ENCODE peak calls at places on chromosomes 2 and 18, in four cellular contexts. D is fibroblast of lung, T is A549, K is cardiac muscle cell. Z is an unnamed sample.

GRCh38 chr18:2609604-2610003 is 38.2 kb downstream of the NDC80 start:
- DNase-seq in D (no peak), T (no peak), K (no peak), Z (no peak)

GRCh38 chr18:57051586-57052044 is 95.3 kb upstream of the BOD1L2 start:
- DNase-seq in D (no peak), T (no peak), K (no peak), Z (no peak)

GRCh38 chr2:120399889-120400240 is 53.9 kb downstream of the INHBB start:
- DNase-seq in D (no peak), T (no peak), K (no peak), Z (peak; percentile 11)

GRCh38 chr2:191243154-191243553 is 2.0 kb upstream of the MYO1B start:
- DNase-seq in D (no peak), T (no peak), K (no peak), Z (no peak)

GRCh38 chr2:127771756-127772155 is 39.2 kb downstream of the WDR33 start:
- DNase-seq in D (peak; percentile 90), T (peak; percentile 38), K (peak; percentile 49), Z (no peak)

GRCh38 chr2:37232131-37232933 is 874 bp downstream of the NDUFAF7 start:
- DNase-seq in D (peak; percentile 76), T (peak; percentile 21), K (peak; percentile 15), Z (no peak)

GRCh38 chr2:30024281-30024680 is 102.9 kb upstream of the ALK start:
- DNase-seq in D (no peak), T (no peak), K (no peak), Z (no peak)

GRCh38 chr18:54388203-54389142 is 30.8 kb downstream of the C18orf54 start:
- DNase-seq in D (peak; percentile 88), T (peak; percentile 62), K (peak; percentile 91), Z (no peak)

GRCh38 chr18:13239557-13239956 is 21.0 kb downstream of the LDLRAD4 start:
- DNase-seq in D (no peak), T (no peak), K (no peak), Z (no peak)

GRCh38 chr2:107553534-107553933 is 273.2 kb upstream of the RGPD4 start:
- DNase-seq in D (peak; percentile 35), T (peak; percentile 21), K (peak; percentile 27), Z (no peak)

GRCh38 chr18:12359515-12359927 is 17.5 kb downstream of the AFG3L2 start:
- DNase-seq in D (peak; percentile 63), T (no peak), K (peak; percentile 44), Z (no peak)

GRCh38 chr2:160269803-160270570 is 69.9 kb upstream of the ITGB6 start:
- DNase-seq in D (peak; percentile 95), T (peak; percentile 92), K (peak; percentile 98), Z (peak; percentile 96)
- H3K4me3 ChIP-seq in D (peak overlapping the region; percentile 31), T (peak overlapping the region; percentile 39), K (peak overlapping the region; percentile 26), Z (peak overlapping the region; percentile 58)

GRCh38 chr18:32371384-32371783 is 99.3 kb downstream of the GAREM1 start:
- DNase-seq in D (no peak), T (no peak), K (no peak), Z (no peak)
- H3K27ac ChIP-seq in D (no peak overlapping the region), T (peak overlapping the region; percentile 57), K (no peak overlapping the region), Z (no peak overlapping the region)

GRCh38 chr18:62952807-62953206 is 237.5 kb downstream of the PHLPP1 start:
- DNase-seq in D (no peak), T (no peak), K (no peak), Z (no peak)

GRCh38 chr18:62950246-62950645 is 234.9 kb downstream of the PHLPP1 start:
- DNase-seq in D (no peak), T (no peak), K (no peak), Z (no peak)

GRCh38 chr18:62953663-62954062 is 238.3 kb downstream of the PHLPP1 start:
- DNase-seq in D (no peak), T (no peak), K (peak; percentile 8), Z (no peak)

GRCh38 chr18:62957885-62958472 is 242.6 kb downstream of the PHLPP1 start:
- DNase-seq in D (peak; percentile 26), T (peak; percentile 65), K (peak; percentile 61), Z (no peak)

DNA sequence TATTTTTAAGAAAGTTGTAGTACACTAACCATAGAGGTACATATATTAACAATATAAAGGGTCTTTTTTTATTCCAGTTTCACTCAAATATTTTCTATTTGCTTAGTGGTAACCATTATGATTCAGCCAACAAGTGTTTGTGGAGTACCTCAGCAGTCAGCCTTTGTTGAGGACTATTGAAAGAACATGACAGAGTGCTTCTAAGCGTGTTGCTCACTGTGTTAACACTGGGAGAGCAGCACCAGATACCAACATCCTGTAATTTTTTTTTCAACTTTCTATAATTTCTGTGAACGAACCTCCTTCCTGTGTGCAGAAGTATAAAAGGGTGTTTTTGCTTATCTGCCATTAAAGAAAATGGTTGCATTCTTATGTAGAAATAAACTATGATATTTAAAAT is 239.0 kb downstream of the PHLPP1 start:
- DNase-seq in D (peak; percentile 78), T (no peak), K (peak; percentile 24), Z (no peak)
- H3K4me3 ChIP-seq in D (no peak overlapping the region), T (no peak overlapping the region), K (no peak overlapping the region), Z (no peak overlapping the region)

DNA sequence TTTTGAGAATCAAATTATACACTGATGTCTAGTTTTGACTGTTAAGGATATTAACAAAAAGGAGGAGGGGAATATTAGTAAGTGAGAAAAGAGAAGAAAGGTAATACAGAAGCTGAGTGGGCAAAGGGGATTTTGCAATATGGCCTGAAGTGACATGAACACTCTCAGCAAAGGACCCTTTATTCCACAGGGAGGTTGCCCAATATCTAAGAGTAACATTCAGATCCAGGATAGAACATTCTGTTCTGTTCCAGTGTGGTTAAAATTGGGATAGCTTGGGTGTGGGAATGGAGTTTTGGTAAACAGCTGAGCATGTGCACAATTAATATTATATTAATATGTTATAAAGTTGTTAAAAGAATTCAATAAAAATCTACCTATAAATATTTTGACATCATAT is 120.1 kb downstream of the ZNF385B start:
- DNase-seq in D (no peak), T (no peak), K (peak; percentile 25), Z (no peak)
- H3K27ac ChIP-seq in D (no peak overlapping the region), T (no peak overlapping the region), K (no peak overlapping the region), Z (no peak overlapping the region)

DNA sequence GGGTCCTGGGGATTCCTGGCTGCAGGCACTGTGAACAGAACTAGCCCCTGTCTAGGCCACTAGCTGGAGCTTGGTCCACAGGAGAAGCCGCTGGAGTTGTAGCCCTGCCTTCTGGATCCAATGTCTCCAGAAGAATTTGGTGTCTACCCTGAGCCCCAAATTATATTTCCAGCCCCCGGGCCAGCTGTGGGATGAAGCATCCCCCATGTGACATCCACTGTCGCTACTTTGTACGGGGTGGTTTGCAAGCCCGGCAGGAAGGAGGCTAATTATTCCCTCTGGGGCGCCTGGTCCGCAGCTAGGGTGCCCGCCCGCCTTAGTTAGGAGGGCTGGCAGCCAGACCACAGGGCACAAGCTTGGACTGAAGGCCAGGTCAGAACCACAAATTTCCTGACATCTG is 106.5 kb downstream of the SMAD7 start:
- DNase-seq in D (no peak), T (no peak), K (no peak), Z (no peak)
- H3K4me3 ChIP-seq in D (no peak overlapping the region), T (no peak overlapping the region), K (no peak overlapping the region), Z (no peak overlapping the region)

GRCh38 chr2:101057051-101057933 is 55.2 kb downstream of the RPL31 start:
- DNase-seq in D (no peak), T (no peak), K (no peak), Z (no peak)
- H3K27ac ChIP-seq in D (no peak overlapping the region), T (peak overlapping the region; percentile 29), K (no peak overlapping the region), Z (no peak overlapping the region)

DNA sequence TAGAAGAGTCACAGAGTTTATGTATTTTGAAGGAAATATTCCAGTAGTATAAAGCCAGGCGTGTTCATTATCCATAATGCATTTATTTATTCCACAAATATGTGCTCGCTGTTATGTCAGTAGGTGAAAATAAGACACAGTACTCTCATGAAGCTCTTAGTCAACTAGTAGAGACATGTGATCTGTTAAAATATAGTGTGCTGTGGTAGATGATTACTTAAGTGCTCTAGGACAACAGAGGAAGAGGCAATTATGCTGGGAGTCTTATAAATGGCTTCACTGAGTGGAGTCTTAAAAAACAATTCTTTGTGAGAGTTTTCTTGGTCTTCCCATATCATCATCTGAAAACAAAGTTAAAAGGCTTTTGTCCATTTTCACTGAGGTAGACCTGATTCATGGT is 457.3 kb downstream of the XIRP2 start:
- DNase-seq in D (no peak), T (no peak), K (no peak), Z (no peak)
- H3K4me3 ChIP-seq in D (no peak overlapping the region), T (no peak overlapping the region), K (no peak overlapping the region), Z (no peak overlapping the region)

GRCh38 chr2:25349397-25349796 is 7.7 kb upstream of the DNMT3A start:
- DNase-seq in D (peak; percentile 79), T (no peak), K (peak; percentile 83), Z (peak; percentile 14)
- H3K27ac ChIP-seq in D (no peak overlapping the region), T (no peak overlapping the region), K (no peak overlapping the region), Z (no peak overlapping the region)